ENCODE peak calls at places on chromosomes 3 and 15, in ten cellular contexts. One of them, this sample, is unnamed.

GRCh38 chr3:193040836-193041672 is 123.4 kb upstream of the MB21D2 start:
- DNase-seq in HepG2: peak
- DNase-seq in mammary epithelial cell: peak
- DNase-seq in heart left ventricle: no peak
- DNase-seq in GM12865: peak
- DNase-seq in Panc1: peak
- DNase-seq in astrocyte of the spinal cord: peak
- DNase-seq in cardiac fibroblast: peak
- DNase-seq in upper lobe of right lung: no peak
- DNase-seq in body of pancreas: no peak
- DNase-seq in this sample: peak

GRCh38 chr3:146464005-146464595 is 5.3 kb downstream of the PLSCR2 start:
- DNase-seq in HepG2: no peak
- DNase-seq in mammary epithelial cell: peak
- DNase-seq in heart left ventricle: no peak
- DNase-seq in GM12865: no peak
- DNase-seq in Panc1: no peak
- DNase-seq in astrocyte of the spinal cord: peak
- DNase-seq in cardiac fibroblast: peak
- DNase-seq in upper lobe of right lung: no peak
- DNase-seq in body of pancreas: no peak
- DNase-seq in this sample: peak

GRCh38 chr3:49401758-49402157 is 10.0 kb downstream of the RHOA start:
- DNase-seq in HepG2: no peak
- DNase-seq in mammary epithelial cell: no peak
- DNase-seq in heart left ventricle: no peak
- DNase-seq in GM12865: no peak
- DNase-seq in Panc1: no peak
- DNase-seq in astrocyte of the spinal cord: no peak
- DNase-seq in cardiac fibroblast: no peak
- DNase-seq in upper lobe of right lung: no peak
- DNase-seq in body of pancreas: no peak
- DNase-seq in this sample: no peak

GRCh38 chr15:99703603-99704443 is 29.4 kb downstream of the LYSMD4 start:
- DNase-seq in HepG2: peak
- DNase-seq in mammary epithelial cell: peak
- DNase-seq in heart left ventricle: no peak
- DNase-seq in GM12865: peak
- DNase-seq in Panc1: peak
- DNase-seq in astrocyte of the spinal cord: peak
- DNase-seq in cardiac fibroblast: peak
- DNase-seq in upper lobe of right lung: no peak
- DNase-seq in body of pancreas: peak
- DNase-seq in this sample: peak

GRCh38 chr3:133211449-133211848 is 173.3 kb downstream of the TMEM108 start:
- DNase-seq in HepG2: no peak
- DNase-seq in mammary epithelial cell: no peak
- DNase-seq in heart left ventricle: no peak
- DNase-seq in GM12865: peak
- DNase-seq in Panc1: no peak
- DNase-seq in astrocyte of the spinal cord: peak
- DNase-seq in cardiac fibroblast: no peak
- DNase-seq in upper lobe of right lung: no peak
- DNase-seq in body of pancreas: no peak
- DNase-seq in this sample: no peak

GRCh38 chr3:52193059-52193458 is 4.9 kb upstream of the ALAS1 start:
- DNase-seq in HepG2: no peak
- DNase-seq in mammary epithelial cell: peak
- DNase-seq in heart left ventricle: peak
- DNase-seq in GM12865: no peak
- DNase-seq in Panc1: no peak
- DNase-seq in astrocyte of the spinal cord: no peak
- DNase-seq in cardiac fibroblast: peak
- DNase-seq in upper lobe of right lung: no peak
- DNase-seq in body of pancreas: no peak
- DNase-seq in this sample: peak

GRCh38 chr3:30408105-30408557 is 198.3 kb upstream of the TGFBR2 start:
- DNase-seq in HepG2: no peak
- DNase-seq in mammary epithelial cell: no peak
- DNase-seq in heart left ventricle: no peak
- DNase-seq in GM12865: no peak
- DNase-seq in Panc1: no peak
- DNase-seq in astrocyte of the spinal cord: peak
- DNase-seq in cardiac fibroblast: no peak
- DNase-seq in upper lobe of right lung: no peak
- DNase-seq in body of pancreas: no peak
- DNase-seq in this sample: peak

GRCh38 chr15:77496710-77497107 is 76.0 kb downstream of the HMG20A start:
- DNase-seq in HepG2: peak
- DNase-seq in mammary epithelial cell: peak
- DNase-seq in heart left ventricle: peak
- DNase-seq in GM12865: peak
- DNase-seq in Panc1: peak
- DNase-seq in astrocyte of the spinal cord: peak
- DNase-seq in cardiac fibroblast: peak
- DNase-seq in upper lobe of right lung: peak
- DNase-seq in body of pancreas: peak
- DNase-seq in this sample: peak

GRCh38 chr15:101042320-101042719 is 123.2 kb downstream of the LRRK1 start:
- DNase-seq in HepG2: no peak
- DNase-seq in mammary epithelial cell: no peak
- DNase-seq in heart left ventricle: peak
- DNase-seq in GM12865: no peak
- DNase-seq in Panc1: no peak
- DNase-seq in astrocyte of the spinal cord: no peak
- DNase-seq in cardiac fibroblast: no peak
- DNase-seq in upper lobe of right lung: peak
- DNase-seq in body of pancreas: peak
- DNase-seq in this sample: no peak

GRCh38 chr3:182947892-182948291 is 32.4 kb downstream of the DCUN1D1 start:
- DNase-seq in HepG2: peak
- DNase-seq in mammary epithelial cell: no peak
- DNase-seq in heart left ventricle: no peak
- DNase-seq in GM12865: peak
- DNase-seq in Panc1: no peak
- DNase-seq in astrocyte of the spinal cord: no peak
- DNase-seq in cardiac fibroblast: no peak
- DNase-seq in upper lobe of right lung: no peak
- DNase-seq in body of pancreas: no peak
- DNase-seq in this sample: no peak
- TF ChIP-seq CTCF in HepG2: peak
- TF ChIP-seq CTCF in mammary epithelial cell: no peak
- TF ChIP-seq CTCF in heart left ventricle: no peak
- TF ChIP-seq CTCF in GM12865: peak
- TF ChIP-seq CTCF in Panc1: peak
- TF ChIP-seq CTCF in astrocyte of the spinal cord: no peak
- TF ChIP-seq CTCF in cardiac fibroblast: no peak
- TF ChIP-seq CTCF in upper lobe of right lung: no peak
- TF ChIP-seq CTCF in body of pancreas: no peak
- TF ChIP-seq CTCF in this sample: no peak

DNA sequence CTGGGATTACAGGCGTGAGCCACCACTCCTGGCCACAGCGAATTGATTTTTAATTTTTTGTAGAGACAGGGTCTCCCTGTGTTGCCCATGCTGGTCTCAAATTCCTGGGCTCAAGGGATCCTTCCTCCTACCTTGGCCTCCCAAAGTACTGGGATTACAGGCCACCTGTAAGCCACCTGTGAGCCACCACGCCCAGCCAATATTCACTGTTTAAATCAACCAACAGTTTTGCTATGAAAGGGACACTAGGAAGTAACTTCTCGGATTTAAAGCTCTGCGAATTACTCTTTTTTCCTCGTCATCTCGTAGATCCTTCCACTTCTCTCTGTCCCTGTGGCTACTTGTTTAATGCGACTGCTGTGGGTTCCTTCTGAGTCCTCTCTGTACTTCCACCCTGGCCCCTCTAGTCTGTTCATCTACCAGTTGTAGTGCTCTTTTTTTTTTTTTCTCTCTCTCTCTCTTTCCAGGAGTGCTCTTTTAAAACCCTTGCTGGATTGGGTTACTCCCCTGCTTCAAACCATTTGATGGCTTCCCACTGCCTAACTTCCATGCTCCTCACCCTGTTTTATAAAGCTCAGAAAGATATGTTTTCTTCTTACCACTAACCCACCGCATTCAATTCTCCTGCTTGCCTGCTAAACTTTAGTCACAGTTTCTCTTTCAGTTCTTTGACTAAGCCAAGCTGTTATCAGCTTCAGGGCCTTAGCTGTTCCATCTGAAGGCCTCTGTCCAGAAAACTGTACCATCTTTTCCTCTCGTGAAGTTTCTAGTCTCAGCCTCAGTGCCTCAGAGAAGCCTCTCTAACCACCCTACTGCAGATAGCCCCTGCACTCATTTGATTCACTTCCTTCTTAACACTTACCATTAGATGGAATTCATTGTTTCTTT is 12.4 kb downstream of the RTF1 start:
- DNase-seq in HepG2: no peak
- DNase-seq in mammary epithelial cell: no peak
- DNase-seq in heart left ventricle: no peak
- DNase-seq in GM12865: peak
- DNase-seq in Panc1: no peak
- DNase-seq in astrocyte of the spinal cord: no peak
- DNase-seq in cardiac fibroblast: peak
- DNase-seq in upper lobe of right lung: no peak
- DNase-seq in body of pancreas: no peak
- DNase-seq in this sample: no peak
- H3K4me3 ChIP-seq in HepG2: no peak
- H3K4me3 ChIP-seq in mammary epithelial cell: no peak
- H3K4me3 ChIP-seq in heart left ventricle: no peak
- H3K4me3 ChIP-seq in GM12865: peak
- H3K4me3 ChIP-seq in Panc1: no peak
- H3K4me3 ChIP-seq in astrocyte of the spinal cord: no peak
- H3K4me3 ChIP-seq in cardiac fibroblast: no peak
- H3K4me3 ChIP-seq in upper lobe of right lung: no peak
- H3K4me3 ChIP-seq in body of pancreas: no peak
- H3K4me3 ChIP-seq in this sample: no peak

DNA sequence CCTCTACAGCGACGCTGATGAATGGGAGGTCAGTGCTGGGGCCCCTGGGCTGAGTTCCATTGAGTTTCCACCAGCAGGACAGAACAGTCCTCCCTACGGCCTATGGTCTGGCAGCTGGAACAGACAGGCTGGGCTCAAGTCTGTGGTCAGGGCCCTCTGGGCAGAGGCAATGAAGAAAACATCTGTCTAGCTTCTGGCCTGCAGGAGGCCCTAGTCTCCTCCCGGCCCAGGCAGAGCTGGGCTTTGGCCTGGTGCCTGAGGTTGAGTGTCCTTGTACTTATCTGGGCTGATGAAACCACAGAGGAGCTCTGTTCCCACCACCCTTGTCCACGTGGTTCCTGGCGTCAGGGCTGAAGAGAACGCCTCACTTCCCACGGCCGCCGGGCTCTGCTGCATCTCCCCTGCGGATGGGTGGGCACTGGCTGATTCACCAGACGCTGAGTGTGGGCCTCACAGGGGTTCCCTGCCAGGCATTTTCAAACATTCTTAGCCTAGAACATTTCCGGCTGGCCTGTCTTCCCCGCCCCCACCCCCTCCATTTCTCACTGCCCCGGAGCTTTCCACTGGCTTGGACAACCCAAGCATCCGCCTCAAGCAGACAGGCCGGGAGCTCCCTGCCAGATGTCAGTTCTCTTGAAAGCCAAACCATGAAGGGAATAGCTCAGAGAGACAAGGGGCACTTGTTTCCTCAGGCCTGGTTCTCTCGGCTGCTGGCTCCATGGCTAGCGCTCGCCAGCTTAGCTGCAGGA is 20.3 kb downstream of the PPCDC start:
- DNase-seq in HepG2: peak
- DNase-seq in mammary epithelial cell: peak
- DNase-seq in heart left ventricle: peak
- DNase-seq in GM12865: peak
- DNase-seq in Panc1: no peak
- DNase-seq in astrocyte of the spinal cord: peak
- DNase-seq in cardiac fibroblast: peak
- DNase-seq in upper lobe of right lung: peak
- DNase-seq in body of pancreas: peak
- DNase-seq in this sample: peak
- TF ChIP-seq CTCF in HepG2: peak
- TF ChIP-seq CTCF in mammary epithelial cell: peak
- TF ChIP-seq CTCF in heart left ventricle: peak
- TF ChIP-seq CTCF in GM12865: peak
- TF ChIP-seq CTCF in Panc1: no peak
- TF ChIP-seq CTCF in astrocyte of the spinal cord: peak
- TF ChIP-seq CTCF in cardiac fibroblast: peak
- TF ChIP-seq CTCF in upper lobe of right lung: peak
- TF ChIP-seq CTCF in body of pancreas: peak
- TF ChIP-seq CTCF in this sample: peak

GRCh38 chr3:194141415-194142155 is 5.6 kb downstream of the HES1 start:
- DNase-seq in HepG2: peak
- DNase-seq in mammary epithelial cell: peak
- DNase-seq in heart left ventricle: peak
- DNase-seq in GM12865: peak
- DNase-seq in Panc1: no peak
- DNase-seq in astrocyte of the spinal cord: peak
- DNase-seq in cardiac fibroblast: peak
- DNase-seq in upper lobe of right lung: peak
- DNase-seq in body of pancreas: peak
- DNase-seq in this sample: peak

GRCh38 chr3:194138732-194139084 is 2.8 kb downstream of the HES1 start:
- DNase-seq in HepG2: no peak
- DNase-seq in mammary epithelial cell: no peak
- DNase-seq in heart left ventricle: no peak
- DNase-seq in GM12865: no peak
- DNase-seq in Panc1: no peak
- DNase-seq in astrocyte of the spinal cord: no peak
- DNase-seq in cardiac fibroblast: no peak
- DNase-seq in upper lobe of right lung: no peak
- DNase-seq in body of pancreas: no peak
- DNase-seq in this sample: no peak

GRCh38 chr3:194140520-194141414 is 4.8 kb downstream of the HES1 start:
- DNase-seq in HepG2: peak
- DNase-seq in mammary epithelial cell: peak
- DNase-seq in heart left ventricle: peak
- DNase-seq in GM12865: no peak
- DNase-seq in Panc1: no peak
- DNase-seq in astrocyte of the spinal cord: peak
- DNase-seq in cardiac fibroblast: peak
- DNase-seq in upper lobe of right lung: peak
- DNase-seq in body of pancreas: peak
- DNase-seq in this sample: peak

GRCh38 chr3:194139085-194139976 is 3.4 kb downstream of the HES1 start:
- DNase-seq in HepG2: peak
- DNase-seq in mammary epithelial cell: peak
- DNase-seq in heart left ventricle: peak
- DNase-seq in GM12865: no peak
- DNase-seq in Panc1: no peak
- DNase-seq in astrocyte of the spinal cord: peak
- DNase-seq in cardiac fibroblast: peak
- DNase-seq in upper lobe of right lung: peak
- DNase-seq in body of pancreas: no peak
- DNase-seq in this sample: peak

DNA sequence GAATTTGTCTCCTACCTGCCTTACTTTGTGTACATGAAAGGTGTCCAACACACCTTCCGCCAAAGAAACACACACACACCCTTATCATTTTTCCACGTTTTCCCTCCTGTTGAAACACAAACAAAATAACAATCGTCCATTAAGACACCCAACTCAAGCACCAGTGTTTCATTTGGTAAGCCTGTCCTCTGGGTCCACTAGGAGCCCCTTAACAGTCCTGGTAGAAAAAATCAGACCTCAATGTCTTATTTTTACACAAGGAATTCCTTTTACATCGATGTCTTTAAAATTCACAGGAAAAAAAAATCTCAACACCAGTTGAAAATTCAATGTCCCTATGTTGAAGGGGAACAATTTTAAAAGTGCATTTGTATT is 4.0 kb downstream of the HES1 start:
- DNase-seq in HepG2: no peak
- DNase-seq in mammary epithelial cell: no peak
- DNase-seq in heart left ventricle: no peak
- DNase-seq in GM12865: no peak
- DNase-seq in Panc1: no peak
- DNase-seq in astrocyte of the spinal cord: no peak
- DNase-seq in cardiac fibroblast: peak
- DNase-seq in upper lobe of right lung: no peak
- DNase-seq in body of pancreas: no peak
- DNase-seq in this sample: peak
- H3K4me3 ChIP-seq in HepG2: no peak
- H3K4me3 ChIP-seq in mammary epithelial cell: no peak
- H3K4me3 ChIP-seq in heart left ventricle: peak
- H3K4me3 ChIP-seq in GM12865: no peak
- H3K4me3 ChIP-seq in Panc1: peak
- H3K4me3 ChIP-seq in astrocyte of the spinal cord: no peak
- H3K4me3 ChIP-seq in cardiac fibroblast: no peak
- H3K4me3 ChIP-seq in upper lobe of right lung: peak
- H3K4me3 ChIP-seq in body of pancreas: no peak
- H3K4me3 ChIP-seq in this sample: no peak